ENCODE peak calls at places on chromosomes 16 and 17, in seven cellular contexts. O, G, M, N, Z, K and J are unnamed samples.

GRCh38 chr17:20085283-20085875 is 76.2 kb downstream of the SPECC1 start:
- DNase-seq in O (no peak), G (no peak), M (no peak), N (no peak), Z (no peak), K (peak), J (no peak)

GRCh38 chr17:7838291-7839075 is 4.5 kb downstream of the KDM6B start:
- DNase-seq in O (no peak), G (peak), M (peak), N (no peak), Z (peak), K (peak), J (peak)

GRCh38 chr17:30920282-30920681 is 1.5 kb upstream of the ADAP2 start:
- DNase-seq in O (no peak), G (peak), M (no peak), N (no peak), Z (peak), K (peak), J (no peak)

GRCh38 chr16:58409316-58409973 is 17.2 kb downstream of the GINS3 start:
- DNase-seq in O (no peak), G (no peak), M (no peak), N (no peak), Z (peak), K (peak), J (no peak)

GRCh38 chr17:14604920-14605599 is 304.2 kb downstream of the HS3ST3B1 start:
- DNase-seq in O (no peak), G (peak), M (no peak), N (no peak), Z (no peak), K (no peak), J (no peak)

GRCh38 chr17:55567240-55568216 is 56.3 kb upstream of the SMIM36 start:
- DNase-seq in O (no peak), G (no peak), M (no peak), N (no peak), Z (no peak), K (peak), J (no peak)

GRCh38 chr17:73907601-73907910 is 263.3 kb upstream of the SDK2 start:
- DNase-seq in O (no peak), G (no peak), M (no peak), N (no peak), Z (no peak), K (no peak), J (no peak)

GRCh38 chr17:20118280-20118679 is 109.1 kb downstream of the SPECC1 start:
- DNase-seq in O (no peak), G (no peak), M (no peak), N (no peak), Z (no peak), K (no peak), J (no peak)

GRCh38 chr16:12798171-12798570 is 5.5 kb downstream of the CPPED1 start:
- DNase-seq in O (no peak), G (no peak), M (no peak), N (no peak), Z (no peak), K (no peak), J (no peak)

GRCh38 chr17:7909080-7909479 is 7.0 kb downstream of the RNF227 start:
- DNase-seq in O (no peak), G (no peak), M (no peak), N (no peak), Z (no peak), K (no peak), J (no peak)

GRCh38 chr17:81665205-81666091 is 957 bp downstream of the OXLD1 start:
- DNase-seq in O (no peak), G (no peak), M (no peak), N (no peak), Z (peak), K (peak), J (no peak)

GRCh38 chr17:63950940-63951907 is 19.1 kb upstream of the CD79B start:
- DNase-seq in O (no peak), G (no peak), M (no peak), N (peak), Z (no peak), K (no peak), J (no peak)

GRCh38 chr16:87297918-87298631 is 19.1 kb downstream of the C16orf95 start:
- DNase-seq in O (no peak), G (no peak), M (peak), N (no peak), Z (peak), K (no peak), J (no peak)

GRCh38 chr17:18960803-18961511 is 9.0 kb downstream of the SLC5A10 start:
- DNase-seq in O (no peak), G (peak), M (peak), N (peak), Z (peak), K (peak), J (no peak)

GRCh38 chr17:77373298-77374169 is 232.8 kb downstream of the SEC14L1 start:
- DNase-seq in O (no peak), G (peak), M (peak), N (peak), Z (no peak), K (no peak), J (no peak)

GRCh38 chr17:36085710-36086268 is 4.2 kb downstream of the CCL3 start:
- DNase-seq in O (no peak), G (no peak), M (no peak), N (no peak), Z (no peak), K (no peak), J (no peak)

GRCh38 chr17:7042507-7043194 is 1.2 kb downstream of the SLC16A11 start:
- DNase-seq in O (no peak), G (no peak), M (peak), N (no peak), Z (no peak), K (no peak), J (no peak)

GRCh38 chr16:2512920-2513404 is 790 bp upstream of the ATP6V0C start:
- DNase-seq in O (no peak), G (no peak), M (peak), N (peak), Z (no peak), K (no peak), J (no peak)

GRCh38 chr16:4182581-4183257 is 59.2 kb downstream of the SRL start:
- DNase-seq in O (no peak), G (no peak), M (no peak), N (no peak), Z (no peak), K (no peak), J (no peak)

GRCh38 chr17:65446838-65447526 is 114.5 kb downstream of the AXIN2 start:
- DNase-seq in O (no peak), G (peak), M (no peak), N (no peak), Z (no peak), K (no peak), J (no peak)

GRCh38 chr17:33753452-33753851 is 460.4 kb upstream of the ASIC2 start:
- DNase-seq in O (no peak), G (no peak), M (no peak), N (no peak), Z (no peak), K (no peak), J (no peak)

GRCh38 chr16:4402439-4403132 is 13.8 kb downstream of the CORO7 start:
- DNase-seq in O (no peak), G (peak), M (peak), N (peak), Z (peak), K (peak), J (peak)

GRCh38 chr17:31650756-31651520 is 208.1 kb downstream of the COPRS start:
- DNase-seq in O (no peak), G (no peak), M (no peak), N (no peak), Z (no peak), K (no peak), J (no peak)

GRCh38 chr17:2724783-2725164 is 13.2 kb upstream of the CLUH start:
- DNase-seq in O (no peak), G (no peak), M (peak), N (peak), Z (peak), K (peak), J (no peak)

GRCh38 chr17:43810226-43810715 is 22.7 kb downstream of the MPP3 start:
- DNase-seq in O (no peak), G (no peak), M (no peak), N (no peak), Z (no peak), K (no peak), J (peak)

GRCh38 chr16:59697236-59697635 is 963.1 kb upstream of the GOT2 start:
- DNase-seq in O (peak), G (no peak), M (no peak), N (no peak), Z (no peak), K (peak), J (no peak)

GRCh38 chr16:49580751-49581303 is 207.2 kb downstream of the C16orf78 start:
- DNase-seq in O (no peak), G (no peak), M (no peak), N (no peak), Z (peak), K (peak), J (no peak)

GRCh38 chr16:945271-946047 is 25.3 kb downstream of the LMF1 start:
- DNase-seq in O (no peak), G (no peak), M (no peak), N (no peak), Z (peak), K (no peak), J (no peak)

GRCh38 chr17:66351053-66351452 is 48.6 kb downstream of the PRKCA start:
- DNase-seq in O (no peak), G (no peak), M (no peak), N (peak), Z (no peak), K (peak), J (no peak)

GRCh38 chr17:2050246-2050866 is 4.5 kb upstream of the HIC1 start:
- DNase-seq in O (no peak), G (no peak), M (peak), N (peak), Z (peak), K (peak), J (no peak)

GRCh38 chr17:40561294-40561870 is 3.9 kb downstream of the CCR7 start:
- DNase-seq in O (no peak), G (peak), M (no peak), N (no peak), Z (no peak), K (no peak), J (peak)

GRCh38 chr17:7774037-7774659 is 56.6 kb downstream of the DNAH2 start:
- DNase-seq in O (no peak), G (no peak), M (no peak), N (no peak), Z (peak), K (peak), J (no peak)

GRCh38 chr16:74076568-74076967 is 220.0 kb upstream of the PSMD7 start:
- DNase-seq in O (no peak), G (no peak), M (no peak), N (no peak), Z (no peak), K (no peak), J (no peak)

GRCh38 chr16:50705436-50706110 is 12.2 kb downstream of the NOD2 start:
- DNase-seq in O (no peak), G (no peak), M (no peak), N (no peak), Z (no peak), K (no peak), J (no peak)

GRCh38 chr16:4316732-4317461 is 1.0 kb downstream of the GLIS2 start:
- DNase-seq in O (no peak), G (peak), M (no peak), N (peak), Z (no peak), K (no peak), J (peak)

GRCh38 chr17:11486726-11487310 is 111.5 kb upstream of the DNAH9 start:
- DNase-seq in O (no peak), G (no peak), M (no peak), N (no peak), Z (no peak), K (no peak), J (no peak)

GRCh38 chr17:78324391-78325075 is 35.3 kb downstream of the SOCS3 start:
- DNase-seq in O (no peak), G (peak), M (peak), N (no peak), Z (peak), K (peak), J (peak)

GRCh38 chr16:8855051-8855786 is 13.6 kb downstream of the CARHSP1 start:
- DNase-seq in O (no peak), G (no peak), M (no peak), N (peak), Z (no peak), K (no peak), J (no peak)

DNA sequence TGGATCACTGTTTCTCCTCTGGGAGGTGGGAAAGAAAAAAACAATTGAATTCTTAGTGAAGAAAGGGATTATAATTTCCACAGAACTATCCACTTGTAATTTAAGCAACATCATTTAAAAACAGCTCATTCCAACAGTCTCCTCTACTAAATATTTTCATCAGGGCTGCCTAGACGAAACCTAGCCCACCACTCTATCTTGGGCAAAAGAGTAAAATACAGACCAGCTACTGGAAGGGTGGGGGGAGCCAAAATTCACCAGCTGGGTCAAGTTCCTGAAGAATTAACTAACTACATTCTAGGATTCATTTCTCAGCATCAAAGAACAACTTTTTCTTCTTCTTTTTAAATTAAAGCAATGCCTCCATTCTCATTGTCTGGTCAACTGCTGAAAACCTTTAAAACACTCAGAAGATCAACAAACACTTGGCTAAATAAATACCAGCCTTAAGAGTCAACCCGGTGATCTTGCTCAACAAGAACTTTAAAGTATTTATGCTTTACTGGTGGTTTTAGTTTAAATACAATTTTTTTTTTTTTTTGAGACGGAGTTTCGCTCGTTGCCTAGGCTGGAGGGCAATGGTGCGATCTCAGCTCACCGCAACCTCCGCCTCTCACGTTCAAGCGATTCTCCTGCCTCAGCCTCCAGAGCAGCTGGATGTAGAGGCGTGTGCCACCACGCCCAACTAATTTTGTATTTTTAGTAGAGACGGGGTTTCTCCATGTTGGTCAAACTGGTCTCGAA is 25.2 kb downstream of the KANSL1 start:
- DNase-seq in O (no peak), G (no peak), M (no peak), N (no peak), Z (peak), K (peak), J (no peak)
- H3K27ac ChIP-seq in O (no peak), G (no peak), M (no peak), N (no peak), Z (peak), K (no peak), J (no peak)

GRCh38 chr16:56950455-56950854 is 11.3 kb upstream of the CETP start:
- DNase-seq in O (no peak), G (no peak), M (no peak), N (no peak), Z (no peak), K (no peak), J (no peak)

GRCh38 chr16:56947604-56947995 is 14.2 kb upstream of the CETP start:
- DNase-seq in O (no peak), G (peak), M (no peak), N (no peak), Z (no peak), K (no peak), J (no peak)

GRCh38 chr16:56948234-56948633 is 13.5 kb upstream of the CETP start:
- DNase-seq in O (no peak), G (no peak), M (no peak), N (no peak), Z (no peak), K (no peak), J (no peak)

GRCh38 chr16:56950881-56951771 is 10.6 kb upstream of the CETP start:
- DNase-seq in O (no peak), G (peak), M (peak), N (peak), Z (peak), K (peak), J (no peak)

DNA sequence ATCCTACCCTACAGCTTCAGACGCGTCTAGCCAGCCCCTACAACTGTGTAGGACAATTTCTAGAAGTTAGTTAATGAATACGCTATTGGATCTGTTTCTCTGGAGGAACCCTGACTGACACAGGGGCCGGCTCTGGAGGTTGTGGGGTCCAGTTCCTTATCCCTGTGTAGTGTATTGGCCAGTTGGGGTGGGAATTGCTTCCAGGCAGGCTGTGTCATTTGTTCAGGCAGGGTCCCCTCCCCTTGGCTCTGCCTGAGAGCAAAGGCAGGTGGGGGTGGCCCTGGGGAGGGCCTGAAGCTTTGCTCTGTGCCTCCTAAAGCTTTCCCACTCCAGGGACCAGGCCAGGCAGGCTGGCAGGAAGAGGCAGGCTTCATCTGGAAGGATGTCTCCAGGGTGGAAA is 11.7 kb upstream of the CETP start:
- DNase-seq in O (no peak), G (peak), M (no peak), N (no peak), Z (no peak), K (no peak), J (no peak)
- H3K27ac ChIP-seq in O (no peak), G (no peak), M (no peak), N (peak), Z (no peak), K (no peak), J (no peak)

DNA sequence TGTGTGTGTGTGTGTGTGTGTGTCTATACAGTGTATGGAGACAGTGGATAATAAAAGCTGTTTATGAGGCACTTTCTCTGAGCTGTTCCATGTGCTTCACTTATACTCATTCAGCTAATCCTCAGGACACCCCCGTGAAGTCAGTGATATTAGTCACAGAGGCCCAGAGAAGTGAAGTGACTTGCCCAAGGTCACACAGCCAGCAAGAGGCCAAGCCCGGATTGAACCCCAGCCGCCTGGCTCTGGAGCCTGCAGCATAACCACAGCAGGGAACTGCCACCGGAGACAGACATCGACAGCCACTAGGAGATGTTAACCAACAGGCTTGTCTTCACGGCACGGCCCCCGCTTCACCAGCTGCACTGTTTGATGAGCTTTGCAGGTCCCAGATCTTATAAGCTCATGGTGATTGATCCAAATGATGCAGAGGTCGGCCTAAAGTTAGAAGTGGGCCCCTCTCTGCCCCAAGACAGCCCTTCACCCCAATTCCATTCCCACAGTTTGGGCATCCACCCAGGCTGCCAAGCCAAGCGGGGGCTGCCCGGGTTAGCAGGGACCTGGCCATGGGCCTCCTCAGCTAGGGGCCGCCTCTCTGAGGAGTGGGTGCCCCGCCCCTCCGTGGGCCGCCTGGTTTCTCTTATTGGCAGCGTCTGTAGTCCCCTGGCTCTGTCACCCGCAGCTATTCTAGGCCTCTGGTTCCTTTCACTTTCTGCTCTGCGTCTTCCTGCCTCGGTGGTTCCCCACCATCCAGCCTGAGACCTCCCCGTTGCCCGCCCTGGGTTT is 30.9 kb downstream of the SOCS1 start:
- DNase-seq in O (no peak), G (no peak), M (peak), N (no peak), Z (peak), K (no peak), J (no peak)
- H3K27ac ChIP-seq in O (no peak), G (no peak), M (peak), N (no peak), Z (no peak), K (no peak), J (peak)

DNA sequence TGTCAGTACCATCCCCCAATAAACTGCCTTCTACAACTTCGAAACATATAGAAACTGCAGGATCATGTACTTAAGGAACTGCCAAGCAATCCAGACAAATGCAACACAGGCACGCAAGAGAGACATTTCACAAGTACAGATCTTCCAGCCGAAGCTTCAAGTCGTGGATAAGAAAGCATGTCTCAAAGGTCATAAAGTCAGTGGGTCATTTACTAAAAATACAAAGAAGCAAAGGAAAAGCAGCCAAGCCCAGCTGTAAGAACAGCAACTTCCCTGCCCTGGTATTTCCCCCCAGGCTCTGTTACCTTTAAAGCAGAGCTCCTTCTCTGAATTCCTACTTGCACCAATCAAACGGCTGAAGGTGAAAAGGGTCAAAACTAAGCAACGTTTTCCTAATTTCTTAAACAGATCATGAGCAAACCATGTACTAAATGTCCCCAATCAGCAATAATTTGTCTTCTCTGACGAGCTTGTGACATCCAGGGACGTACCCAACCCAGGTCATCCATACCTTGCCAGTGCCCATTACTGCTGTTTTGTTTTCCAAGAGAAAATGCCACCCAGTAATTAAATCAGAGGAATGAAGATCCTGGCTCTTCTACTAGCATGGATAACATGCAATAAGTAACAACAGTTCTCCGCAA is 1.7 kb downstream of the AKTIP start:
- DNase-seq in O (no peak), G (no peak), M (no peak), N (no peak), Z (no peak), K (no peak), J (no peak)
- H3K27ac ChIP-seq in O (no peak), G (peak), M (no peak), N (no peak), Z (no peak), K (no peak), J (no peak)

GRCh38 chr16:27114006-27114405 is 47.3 kb downstream of the C16orf82 start:
- DNase-seq in O (no peak), G (peak), M (no peak), N (no peak), Z (no peak), K (no peak), J (no peak)
- H3K27ac ChIP-seq in O (no peak), G (no peak), M (no peak), N (no peak), Z (no peak), K (no peak), J (no peak)

GRCh38 chr16:68238029-68238345 is 2.1 kb upstream of the ESRP2 start:
- DNase-seq in O (no peak), G (no peak), M (no peak), N (no peak), Z (no peak), K (no peak), J (no peak)
- H3K27ac ChIP-seq in O (peak), G (peak), M (no peak), N (peak), Z (peak), K (peak), J (peak)

GRCh38 chr16:15928261-15929104 is 20.9 kb upstream of the ABCC1 start:
- DNase-seq in O (no peak), G (no peak), M (no peak), N (no peak), Z (no peak), K (no peak), J (no peak)
- H3K27ac ChIP-seq in O (no peak), G (no peak), M (no peak), N (no peak), Z (no peak), K (no peak), J (no peak)

GRCh38 chr17:61245706-61246135 is 153.9 kb upstream of the TBX2 start:
- DNase-seq in O (no peak), G (no peak), M (no peak), N (no peak), Z (no peak), K (no peak), J (no peak)
- H3K27ac ChIP-seq in O (no peak), G (no peak), M (no peak), N (no peak), Z (no peak), K (no peak), J (no peak)